ENCODE peak calls at places on chromosomes 7 and 10, in seven cellular contexts. One of them, this sample, is unnamed. For H3K36me3, the result is how much of the 10 kb centered on the place peaks cover.

GRCh38 chr10:74799840-74800239 is 26.6 kb upstream of the KAT6B start:
- DNase-seq in suprapubic skin: no peak
- DNase-seq in stomach: no peak
- DNase-seq in HepG2: peak
- DNase-seq in ovary: no peak
- DNase-seq in K562: peak
- DNase-seq in sigmoid colon: no peak
- DNase-seq in this sample: no peak

GRCh38 chr7:47682874-47683273 is 101.0 kb upstream of the TNS3 start:
- DNase-seq in suprapubic skin: peak
- DNase-seq in stomach: no peak
- DNase-seq in HepG2: no peak
- DNase-seq in ovary: no peak
- DNase-seq in K562: no peak
- DNase-seq in sigmoid colon: no peak
- DNase-seq in this sample: no peak

GRCh38 chr10:72802291-72803118 is 91.0 kb upstream of the OIT3 start:
- DNase-seq in suprapubic skin: no peak
- DNase-seq in stomach: no peak
- DNase-seq in HepG2: no peak
- DNase-seq in ovary: no peak
- DNase-seq in K562: no peak
- DNase-seq in sigmoid colon: no peak
- DNase-seq in this sample: no peak

GRCh38 chr7:113062499-113062898 is 24.1 kb downstream of the GPR85 start:
- DNase-seq in suprapubic skin: no peak
- DNase-seq in stomach: no peak
- DNase-seq in HepG2: no peak
- DNase-seq in ovary: no peak
- DNase-seq in K562: no peak
- DNase-seq in sigmoid colon: no peak
- DNase-seq in this sample: no peak

GRCh38 chr10:77837248-77837924 is 89.2 kb downstream of the DLG5 start:
- DNase-seq in suprapubic skin: no peak
- DNase-seq in stomach: peak
- DNase-seq in HepG2: no peak
- DNase-seq in ovary: no peak
- DNase-seq in K562: peak
- DNase-seq in sigmoid colon: peak
- DNase-seq in this sample: no peak

GRCh38 chr10:16948335-16948734 is 131.1 kb upstream of the RSU1 start:
- DNase-seq in suprapubic skin: no peak
- DNase-seq in stomach: no peak
- DNase-seq in HepG2: no peak
- DNase-seq in ovary: no peak
- DNase-seq in K562: no peak
- DNase-seq in sigmoid colon: no peak
- DNase-seq in this sample: no peak

GRCh38 chr7:155808551-155809331 is 3.5 kb downstream of the SHH start:
- DNase-seq in suprapubic skin: no peak
- DNase-seq in stomach: peak
- DNase-seq in HepG2: peak
- DNase-seq in ovary: no peak
- DNase-seq in K562: no peak
- DNase-seq in sigmoid colon: no peak
- DNase-seq in this sample: no peak

GRCh38 chr10:112675560-112676083 is 228.6 kb downstream of the VTI1A start:
- DNase-seq in suprapubic skin: no peak
- DNase-seq in stomach: no peak
- DNase-seq in HepG2: no peak
- DNase-seq in ovary: no peak
- DNase-seq in K562: peak
- DNase-seq in sigmoid colon: no peak
- DNase-seq in this sample: no peak

GRCh38 chr10:77943086-77943901 is 16.7 kb upstream of the DLG5 start:
- DNase-seq in suprapubic skin: peak
- DNase-seq in stomach: no peak
- DNase-seq in HepG2: peak
- DNase-seq in ovary: no peak
- DNase-seq in K562: no peak
- DNase-seq in sigmoid colon: peak
- DNase-seq in this sample: no peak

GRCh38 chr10:131320860-131321604 is 9.5 kb upstream of the TCERG1L start:
- DNase-seq in suprapubic skin: no peak
- DNase-seq in stomach: no peak
- DNase-seq in HepG2: no peak
- DNase-seq in ovary: no peak
- DNase-seq in K562: no peak
- DNase-seq in sigmoid colon: no peak
- DNase-seq in this sample: no peak

GRCh38 chr10:32411797-32412498 is 34.0 kb upstream of the CCDC7 start:
- DNase-seq in suprapubic skin: no peak
- DNase-seq in stomach: no peak
- DNase-seq in HepG2: no peak
- DNase-seq in ovary: no peak
- DNase-seq in K562: no peak
- DNase-seq in sigmoid colon: no peak
- DNase-seq in this sample: no peak

GRCh38 chr10:43137701-43137970 is 609 bp upstream of the CSGALNACT2 start:
- DNase-seq in suprapubic skin: no peak
- DNase-seq in stomach: no peak
- DNase-seq in HepG2: peak
- DNase-seq in ovary: peak
- DNase-seq in K562: peak
- DNase-seq in sigmoid colon: no peak
- DNase-seq in this sample: no peak

DNA sequence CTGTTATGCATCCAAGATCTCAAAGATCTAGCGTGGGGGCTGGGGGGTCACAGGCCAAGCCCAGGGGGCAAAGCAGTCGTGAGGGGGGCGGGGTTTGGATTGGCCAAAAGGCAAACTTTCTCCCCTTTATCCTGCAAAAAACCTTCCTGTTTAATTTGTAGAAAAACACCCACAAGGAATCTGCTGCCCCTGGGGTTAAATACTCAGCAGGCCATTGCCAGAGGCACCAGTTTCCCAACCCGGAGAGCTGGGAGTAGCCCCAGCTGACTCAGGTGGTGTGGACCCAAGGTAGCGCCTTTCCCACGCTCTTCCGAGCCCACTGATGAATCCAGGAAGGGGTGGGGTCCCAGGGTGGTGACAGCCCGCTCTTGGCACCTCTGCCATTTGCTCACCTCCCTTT is 21.4 kb downstream of the KCP start:
- DNase-seq in suprapubic skin: peak
- DNase-seq in stomach: no peak
- DNase-seq in HepG2: no peak
- DNase-seq in ovary: no peak
- DNase-seq in K562: no peak
- DNase-seq in sigmoid colon: no peak
- DNase-seq in this sample: no peak
- TF ChIP-seq EP300 in suprapubic skin: no peak
- TF ChIP-seq EP300 in stomach: no peak
- TF ChIP-seq EP300 in HepG2: no peak
- TF ChIP-seq EP300 in ovary: no peak
- TF ChIP-seq EP300 in K562: no peak
- TF ChIP-seq EP300 in sigmoid colon: no peak
- TF ChIP-seq EP300 in this sample: no peak

GRCh38 chr7:2558620-2559282 is at the start of gene IQCE:
- DNase-seq in suprapubic skin: peak
- DNase-seq in stomach: peak
- DNase-seq in HepG2: peak
- DNase-seq in ovary: peak
- DNase-seq in K562: peak
- DNase-seq in sigmoid colon: peak
- DNase-seq in this sample: peak
- TF ChIP-seq POLR2A in suprapubic skin: no peak
- TF ChIP-seq POLR2A in stomach: no peak
- TF ChIP-seq POLR2A in HepG2: no peak
- TF ChIP-seq POLR2A in ovary: no peak
- TF ChIP-seq POLR2A in K562: no peak
- TF ChIP-seq POLR2A in sigmoid colon: no peak
- TF ChIP-seq POLR2A in this sample: no peak

DNA sequence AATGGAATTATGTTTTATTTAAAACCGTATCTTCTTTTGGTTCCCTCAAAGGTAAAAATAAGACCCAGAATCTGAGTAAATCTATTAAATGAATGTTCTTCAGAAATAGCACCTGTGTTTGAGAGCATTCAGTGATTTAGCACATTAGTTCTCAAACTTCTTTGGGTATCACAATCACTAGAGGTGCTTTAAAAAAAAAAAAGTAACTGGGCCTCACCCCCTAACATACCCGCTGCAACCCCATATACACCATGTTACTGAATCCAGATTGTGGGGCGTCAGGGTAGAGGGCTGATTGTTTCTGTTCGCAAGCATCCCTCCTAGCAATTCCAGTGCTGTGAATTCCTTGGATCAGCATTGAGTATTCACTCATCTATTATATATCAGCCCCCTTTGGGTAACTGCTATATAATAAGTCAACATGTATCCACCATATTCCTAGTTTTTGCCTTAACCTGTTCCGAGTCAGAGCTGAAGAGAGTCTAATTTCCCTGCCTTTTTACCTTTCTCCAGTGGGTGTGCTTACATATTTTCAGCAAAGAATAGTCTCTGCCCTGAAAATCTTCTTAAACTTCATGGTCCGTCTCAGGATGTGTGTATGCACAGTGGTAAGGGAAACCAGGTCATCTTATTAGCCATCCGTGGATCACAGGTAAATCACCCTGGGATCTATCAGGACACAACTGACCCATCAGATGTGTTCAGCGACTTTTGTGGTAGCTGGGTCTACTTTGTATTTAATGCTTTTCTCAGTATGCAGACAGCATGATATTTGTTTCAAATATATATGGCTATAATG is 40.2 kb downstream of the CALML5 start:
- DNase-seq in suprapubic skin: no peak
- DNase-seq in stomach: no peak
- DNase-seq in HepG2: no peak
- DNase-seq in ovary: no peak
- DNase-seq in K562: no peak
- DNase-seq in sigmoid colon: no peak
- DNase-seq in this sample: no peak
- H3K36me3 ChIP-seq in suprapubic skin: under half
- H3K36me3 ChIP-seq in stomach: half or more
- H3K36me3 ChIP-seq in HepG2: half or more
- H3K36me3 ChIP-seq in ovary: under half
- H3K36me3 ChIP-seq in K562: half or more
- H3K36me3 ChIP-seq in sigmoid colon: under half
- H3K36me3 ChIP-seq in this sample: under half

GRCh38 chr7:924541-925231 is 29.8 kb downstream of the ADAP1 start:
- DNase-seq in suprapubic skin: peak
- DNase-seq in stomach: peak
- DNase-seq in HepG2: no peak
- DNase-seq in ovary: peak
- DNase-seq in K562: no peak
- DNase-seq in sigmoid colon: peak
- DNase-seq in this sample: no peak

GRCh38 chr7:921581-922333 is 32.7 kb downstream of the ADAP1 start:
- DNase-seq in suprapubic skin: peak
- DNase-seq in stomach: peak
- DNase-seq in HepG2: no peak
- DNase-seq in ovary: peak
- DNase-seq in K562: no peak
- DNase-seq in sigmoid colon: peak
- DNase-seq in this sample: peak

GRCh38 chr7:922334-923107 is 32.0 kb downstream of the ADAP1 start:
- DNase-seq in suprapubic skin: no peak
- DNase-seq in stomach: peak
- DNase-seq in HepG2: no peak
- DNase-seq in ovary: peak
- DNase-seq in K562: no peak
- DNase-seq in sigmoid colon: peak
- DNase-seq in this sample: no peak

GRCh38 chr7:925601-926000 is 28.9 kb downstream of the ADAP1 start:
- DNase-seq in suprapubic skin: peak
- DNase-seq in stomach: peak
- DNase-seq in HepG2: no peak
- DNase-seq in ovary: peak
- DNase-seq in K562: no peak
- DNase-seq in sigmoid colon: peak
- DNase-seq in this sample: peak

DNA sequence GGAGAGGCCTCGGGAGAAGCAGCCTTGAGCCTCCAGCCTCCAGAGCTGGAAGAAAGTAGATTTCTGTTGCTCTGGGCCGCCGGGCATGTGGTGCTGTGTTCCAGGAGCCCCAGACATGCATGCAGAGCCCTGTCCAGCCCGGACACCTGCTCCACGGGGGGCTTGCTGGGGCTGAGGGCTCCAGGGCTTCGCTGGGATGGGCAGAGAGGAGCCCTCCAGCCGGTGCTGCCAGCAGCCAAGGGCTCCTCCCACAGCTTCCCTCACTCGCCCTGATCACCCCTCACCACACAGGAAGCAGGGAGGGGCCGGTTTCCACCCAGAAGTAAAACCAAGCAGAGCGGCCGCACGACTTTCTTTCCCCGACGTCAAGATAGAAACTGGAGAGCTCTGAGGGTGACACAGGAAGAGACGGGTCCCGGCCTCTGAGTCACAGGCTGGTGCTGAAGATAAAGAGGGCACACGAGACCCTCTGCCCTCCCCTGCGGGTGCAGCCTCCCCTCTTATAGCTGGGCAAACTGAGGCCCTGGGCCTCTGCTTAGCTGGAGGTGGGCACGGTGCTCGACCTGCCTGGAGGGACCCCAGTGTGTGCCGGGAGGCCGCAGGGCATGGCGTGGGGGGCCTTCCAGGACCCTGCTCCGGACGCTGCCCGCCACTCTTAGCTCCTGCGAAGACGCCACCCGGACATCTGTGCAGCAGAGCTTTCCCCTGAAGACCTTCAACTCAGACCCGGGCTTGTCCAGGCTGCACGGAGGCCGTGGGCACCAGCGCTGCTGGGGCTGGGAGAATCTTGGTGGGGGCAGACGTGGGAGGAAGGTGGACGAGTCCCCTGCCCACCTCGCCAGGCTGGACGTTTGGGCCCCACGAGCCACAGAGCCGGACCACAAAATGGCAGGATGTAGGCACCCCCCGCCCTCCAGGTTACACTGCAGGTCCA is 31.1 kb downstream of the ADAP1 start:
- DNase-seq in suprapubic skin: peak
- DNase-seq in stomach: peak
- DNase-seq in HepG2: no peak
- DNase-seq in ovary: peak
- DNase-seq in K562: peak
- DNase-seq in sigmoid colon: peak
- DNase-seq in this sample: peak
- TF ChIP-seq EP300 in suprapubic skin: no peak
- TF ChIP-seq EP300 in stomach: no peak
- TF ChIP-seq EP300 in HepG2: no peak
- TF ChIP-seq EP300 in ovary: no peak
- TF ChIP-seq EP300 in K562: no peak
- TF ChIP-seq EP300 in sigmoid colon: no peak
- TF ChIP-seq EP300 in this sample: no peak

GRCh38 chr10:122310311-122311050 is 39.4 kb downstream of the BTBD16 start:
- DNase-seq in suprapubic skin: peak
- DNase-seq in stomach: no peak
- DNase-seq in HepG2: peak
- DNase-seq in ovary: peak
- DNase-seq in K562: no peak
- DNase-seq in sigmoid colon: no peak
- DNase-seq in this sample: no peak
- TF ChIP-seq POLR2A in suprapubic skin: no peak
- TF ChIP-seq POLR2A in stomach: no peak
- TF ChIP-seq POLR2A in HepG2: peak
- TF ChIP-seq POLR2A in ovary: no peak
- TF ChIP-seq POLR2A in K562: no peak
- TF ChIP-seq POLR2A in sigmoid colon: no peak
- TF ChIP-seq POLR2A in this sample: no peak

GRCh38 chr10:125840406-125840805 is 17.1 kb downstream of the BCCIP start:
- DNase-seq in suprapubic skin: no peak
- DNase-seq in stomach: no peak
- DNase-seq in HepG2: no peak
- DNase-seq in ovary: no peak
- DNase-seq in K562: no peak
- DNase-seq in sigmoid colon: no peak
- DNase-seq in this sample: no peak
- H3K36me3 ChIP-seq in suprapubic skin: half or more
- H3K36me3 ChIP-seq in stomach: half or more
- H3K36me3 ChIP-seq in HepG2: half or more
- H3K36me3 ChIP-seq in ovary: under half
- H3K36me3 ChIP-seq in K562: half or more
- H3K36me3 ChIP-seq in sigmoid colon: half or more
- H3K36me3 ChIP-seq in this sample: under half